ENCODE peak calls at places on chromosomes 16 and 17, in eight cellular contexts. N is substantia nigra; L is HL-60; C is NCI-H1436; Y is stromal cell of bone marrow; W is dorsolateral prefrontal cortex; O is KG1; K is stimulated activated CD4-positive, alpha-beta T cell treated with anti-CD3 and anti-CD28 coated beads, Interleukin-1b, Interleukin-23, amount 100 ng/mL, for 4 hours. D is an unnamed sample.

GRCh38 chr17:77728022-77728671 is 230.4 kb upstream of the TNRC6C start:
- DNase-seq in N (no peak), L (no peak), C (peak), Y (no peak), W (no peak), O (no peak), K (no peak), D (peak)

GRCh38 chr17:66834919-66835454 is at the start of gene CACNG5:
- DNase-seq in N (no peak), L (no peak), C (peak), Y (no peak), W (no peak), O (no peak), K (no peak), D (no peak)

GRCh38 chr17:82267575-82268379 is 5.7 kb downstream of the CSNK1D start:
- DNase-seq in N (peak), L (peak), C (no peak), Y (peak), W (peak), O (no peak), K (peak), D (peak)

GRCh38 chr17:48840441-48840840 is 9.6 kb downstream of the CALCOCO2 start:
- DNase-seq in N (no peak), L (no peak), C (no peak), Y (no peak), W (no peak), O (no peak), K (no peak), D (no peak)

GRCh38 chr17:81868674-81869220 is 2.4 kb downstream of the ARHGDIA start:
- DNase-seq in N (no peak), L (peak), C (no peak), Y (peak), W (no peak), O (no peak), K (no peak), D (peak)

GRCh38 chr16:31695667-31696066 is 168.0 kb downstream of the AHSP start:
- DNase-seq in N (no peak), L (no peak), C (no peak), Y (no peak), W (no peak), O (peak), K (no peak), D (no peak)

GRCh38 chr16:67773099-67773498 is 33.3 kb downstream of the RANBP10 start:
- DNase-seq in N (no peak), L (no peak), C (no peak), Y (no peak), W (no peak), O (no peak), K (no peak), D (no peak)

GRCh38 chr16:27382187-27382855 is 19.7 kb upstream of the IL21R start:
- DNase-seq in N (no peak), L (no peak), C (no peak), Y (no peak), W (no peak), O (no peak), K (no peak), D (no peak)

GRCh38 chr16:54312502-54312991 is 26.0 kb upstream of the IRX3 start:
- DNase-seq in N (no peak), L (no peak), C (no peak), Y (no peak), W (no peak), O (no peak), K (no peak), D (no peak)

GRCh38 chr17:2309338-2310143 is 5.8 kb downstream of the SRR start:
- DNase-seq in N (no peak), L (no peak), C (no peak), Y (no peak), W (no peak), O (no peak), K (no peak), D (no peak)

GRCh38 chr17:81635431-81635830 is 1.5 kb downstream of the NPLOC4 start:
- DNase-seq in N (no peak), L (no peak), C (no peak), Y (no peak), W (no peak), O (no peak), K (no peak), D (no peak)

GRCh38 chr17:51355314-51356083 is 95.2 kb downstream of the UTP18 start:
- DNase-seq in N (no peak), L (no peak), C (no peak), Y (no peak), W (no peak), O (no peak), K (no peak), D (no peak)

GRCh38 chr16:50740747-50741146 is 1.1 kb upstream of the CYLD start:
- DNase-seq in N (no peak), L (no peak), C (no peak), Y (no peak), W (no peak), O (no peak), K (no peak), D (no peak)

GRCh38 chr16:56267888-56268287 is 76.6 kb downstream of the GNAO1 start:
- DNase-seq in N (no peak), L (no peak), C (peak), Y (no peak), W (no peak), O (no peak), K (no peak), D (no peak)

GRCh38 chr16:28883221-28883996 is 5.1 kb downstream of the ATP2A1 start:
- DNase-seq in N (no peak), L (no peak), C (no peak), Y (no peak), W (no peak), O (no peak), K (no peak), D (peak)

GRCh38 chr17:77002103-77003045 is 134.2 kb downstream of the MGAT5B start:
- DNase-seq in N (no peak), L (no peak), C (no peak), Y (no peak), W (no peak), O (no peak), K (no peak), D (no peak)

GRCh38 chr16:49698931-49699715 is 156.8 kb downstream of the ZNF423 start:
- DNase-seq in N (no peak), L (no peak), C (peak), Y (peak), W (no peak), O (no peak), K (no peak), D (no peak)

GRCh38 chr16:73396556-73396955 is 348.6 kb upstream of the ZFHX3 start:
- DNase-seq in N (no peak), L (peak), C (no peak), Y (no peak), W (no peak), O (peak), K (no peak), D (no peak)

GRCh38 chr16:85514601-85515318 is 98.4 kb upstream of the GSE1 start:
- DNase-seq in N (peak), L (no peak), C (no peak), Y (peak), W (no peak), O (no peak), K (no peak), D (peak)

GRCh38 chr17:72539981-72540897 is 419.4 kb downstream of the SOX9 start:
- DNase-seq in N (peak), L (peak), C (peak), Y (peak), W (peak), O (peak), K (peak), D (no peak)

GRCh38 chr17:38554430-38555350 is 51.1 kb downstream of the SRCIN1 start:
- DNase-seq in N (no peak), L (peak), C (peak), Y (no peak), W (no peak), O (no peak), K (no peak), D (no peak)

GRCh38 chr17:3917391-3917931 is 1.2 kb upstream of the P2RX1 start:
- DNase-seq in N (no peak), L (peak), C (no peak), Y (no peak), W (no peak), O (no peak), K (no peak), D (no peak)

GRCh38 chr17:72715906-72716572 is 376.4 kb downstream of the SLC39A11 start:
- DNase-seq in N (no peak), L (no peak), C (no peak), Y (peak), W (no peak), O (no peak), K (no peak), D (no peak)

GRCh38 chr16:22147853-22148252 is 14.5 kb upstream of the SDR42E2 start:
- DNase-seq in N (no peak), L (no peak), C (no peak), Y (no peak), W (no peak), O (no peak), K (no peak), D (no peak)

GRCh38 chr16:30941600-30942420 is 7.1 kb upstream of the ORAI3 start:
- DNase-seq in N (no peak), L (peak), C (peak), Y (peak), W (no peak), O (no peak), K (peak), D (no peak)

GRCh38 chr17:42519546-42520444 is 16.2 kb upstream of the NAGLU start:
- DNase-seq in N (peak), L (no peak), C (no peak), Y (peak), W (peak), O (no peak), K (no peak), D (peak)

GRCh38 chr17:83162035-83162745 is 82.8 kb downstream of the METRNL start:
- DNase-seq in N (no peak), L (no peak), C (no peak), Y (no peak), W (no peak), O (no peak), K (no peak), D (peak)

GRCh38 chr17:7393613-7394451 is 493 bp downstream of the PLSCR3 start:
- DNase-seq in N (no peak), L (no peak), C (peak), Y (no peak), W (no peak), O (no peak), K (peak), D (peak)

GRCh38 chr16:71473891-71474290 is 11.8 kb upstream of the ZNF23 start:
- DNase-seq in N (no peak), L (no peak), C (no peak), Y (no peak), W (no peak), O (no peak), K (no peak), D (no peak)

GRCh38 chr17:82243648-82244412 is 15.0 kb downstream of the SLC16A3 start:
- DNase-seq in N (no peak), L (no peak), C (no peak), Y (no peak), W (no peak), O (no peak), K (no peak), D (no peak)

GRCh38 chr17:17882182-17882581 is 45.4 kb upstream of the SREBF1 start:
- DNase-seq in N (no peak), L (no peak), C (no peak), Y (no peak), W (no peak), O (no peak), K (no peak), D (no peak)

GRCh38 chr17:65198653-65199382 is 61.6 kb downstream of the RGS9 start:
- DNase-seq in N (no peak), L (peak), C (peak), Y (peak), W (no peak), O (peak), K (no peak), D (no peak)

GRCh38 chr17:68576811-68577551 is 24.2 kb downstream of the FAM20A start:
- DNase-seq in N (no peak), L (no peak), C (peak), Y (peak), W (no peak), O (no peak), K (no peak), D (no peak)

GRCh38 chr16:17229766-17230165 is 241.0 kb downstream of the XYLT1 start:
- DNase-seq in N (no peak), L (no peak), C (no peak), Y (no peak), W (no peak), O (no peak), K (no peak), D (no peak)

GRCh38 chr17:57370051-57370581 is 113.8 kb downstream of the MSI2 start:
- DNase-seq in N (no peak), L (no peak), C (no peak), Y (peak), W (no peak), O (no peak), K (no peak), D (peak)

GRCh38 chr16:89471225-89471624 is 19.1 kb downstream of the ANKRD11 start:
- DNase-seq in N (no peak), L (no peak), C (no peak), Y (no peak), W (no peak), O (no peak), K (no peak), D (no peak)

GRCh38 chr17:64357191-64357981 is 33.3 kb downstream of the PECAM1 start:
- DNase-seq in N (no peak), L (no peak), C (no peak), Y (peak), W (peak), O (no peak), K (no peak), D (peak)

GRCh38 chr16:79013004-79013403 is 587.5 kb downstream of the MAF start:
- DNase-seq in N (no peak), L (no peak), C (no peak), Y (no peak), W (no peak), O (no peak), K (no peak), D (no peak)

D was measured in RWPE2.